ENCODE peak calls at places on chromosome 11, in nine cellular contexts. One of them, this sample, is unnamed.

GRCh38 chr11:113137735-113138529 is 176.5 kb upstream of the TTC12 start:
- DNase-seq in mucosa of descending colon: no peak
- DNase-seq in tibial artery: no peak
- DNase-seq in lower lobe of right lung: no peak
- DNase-seq in astrocyte of the cerebellum: no peak
- DNase-seq in cardiac muscle cell: no peak
- DNase-seq in transverse colon: no peak
- DNase-seq in adrenal gland: no peak
- DNase-seq in A549: no peak
- DNase-seq in this sample: no peak

GRCh38 chr11:74694536-74694935 is 36.7 kb downstream of the CHRDL2 start:
- DNase-seq in mucosa of descending colon: no peak
- DNase-seq in tibial artery: no peak
- DNase-seq in lower lobe of right lung: no peak
- DNase-seq in astrocyte of the cerebellum: no peak
- DNase-seq in cardiac muscle cell: no peak
- DNase-seq in transverse colon: no peak
- DNase-seq in adrenal gland: no peak
- DNase-seq in A549: no peak
- DNase-seq in this sample: no peak

GRCh38 chr11:47105974-47106373 is 70.7 kb downstream of the ARFGAP2 start:
- DNase-seq in mucosa of descending colon: peak; percentile 81
- DNase-seq in tibial artery: no peak
- DNase-seq in lower lobe of right lung: no peak
- DNase-seq in astrocyte of the cerebellum: no peak
- DNase-seq in cardiac muscle cell: no peak
- DNase-seq in transverse colon: peak; percentile 71
- DNase-seq in adrenal gland: no peak
- DNase-seq in A549: no peak
- DNase-seq in this sample: no peak

GRCh38 chr11:75849917-75850316 is 34.9 kb downstream of the UVRAG start:
- DNase-seq in mucosa of descending colon: no peak
- DNase-seq in tibial artery: no peak
- DNase-seq in lower lobe of right lung: no peak
- DNase-seq in astrocyte of the cerebellum: no peak
- DNase-seq in cardiac muscle cell: no peak
- DNase-seq in transverse colon: no peak
- DNase-seq in adrenal gland: no peak
- DNase-seq in A549: peak; percentile 11
- DNase-seq in this sample: no peak

GRCh38 chr11:123316003-123316402 is 114.1 kb upstream of the GRAMD1B start:
- DNase-seq in mucosa of descending colon: no peak
- DNase-seq in tibial artery: no peak
- DNase-seq in lower lobe of right lung: no peak
- DNase-seq in astrocyte of the cerebellum: no peak
- DNase-seq in cardiac muscle cell: peak; percentile 76
- DNase-seq in transverse colon: no peak
- DNase-seq in adrenal gland: no peak
- DNase-seq in A549: no peak
- DNase-seq in this sample: no peak

GRCh38 chr11:16902979-16903378 is 111.2 kb downstream of the PLEKHA7 start:
- DNase-seq in mucosa of descending colon: no peak
- DNase-seq in tibial artery: no peak
- DNase-seq in lower lobe of right lung: no peak
- DNase-seq in astrocyte of the cerebellum: no peak
- DNase-seq in cardiac muscle cell: no peak
- DNase-seq in transverse colon: no peak
- DNase-seq in adrenal gland: no peak
- DNase-seq in A549: no peak
- DNase-seq in this sample: no peak

GRCh38 chr11:68009391-68010000 is 631 bp upstream of the ALDH3B1 start:
- DNase-seq in mucosa of descending colon: peak; percentile 51
- DNase-seq in tibial artery: no peak
- DNase-seq in lower lobe of right lung: no peak
- DNase-seq in astrocyte of the cerebellum: no peak
- DNase-seq in cardiac muscle cell: peak; percentile 61
- DNase-seq in transverse colon: no peak
- DNase-seq in adrenal gland: peak; percentile 58
- DNase-seq in A549: peak; percentile 76
- DNase-seq in this sample: no peak

GRCh38 chr11:128467610-128468041 is 119.7 kb downstream of the ETS1 start:
- DNase-seq in mucosa of descending colon: no peak
- DNase-seq in tibial artery: peak; percentile 68
- DNase-seq in lower lobe of right lung: no peak
- DNase-seq in astrocyte of the cerebellum: peak; percentile 80
- DNase-seq in cardiac muscle cell: peak; percentile 78
- DNase-seq in transverse colon: no peak
- DNase-seq in adrenal gland: no peak
- DNase-seq in A549: peak; percentile 75
- DNase-seq in this sample: no peak

GRCh38 chr11:68381716-68382115 is 69.3 kb downstream of the LRP5 start:
- DNase-seq in mucosa of descending colon: no peak
- DNase-seq in tibial artery: no peak
- DNase-seq in lower lobe of right lung: no peak
- DNase-seq in astrocyte of the cerebellum: no peak
- DNase-seq in cardiac muscle cell: no peak
- DNase-seq in transverse colon: no peak
- DNase-seq in adrenal gland: peak; percentile 49
- DNase-seq in A549: no peak
- DNase-seq in this sample: no peak

GRCh38 chr11:18012314-18012905 is 437 bp downstream of the SERGEF start:
- DNase-seq in mucosa of descending colon: peak; percentile 30
- DNase-seq in tibial artery: peak; percentile 22
- DNase-seq in lower lobe of right lung: peak; percentile 50
- DNase-seq in astrocyte of the cerebellum: no peak
- DNase-seq in cardiac muscle cell: peak; percentile 14
- DNase-seq in transverse colon: peak; percentile 23
- DNase-seq in adrenal gland: peak; percentile 29
- DNase-seq in A549: peak; percentile 20
- DNase-seq in this sample: no peak

GRCh38 chr11:114964676-114965214 is 286.4 kb downstream of the NXPE2 start:
- DNase-seq in mucosa of descending colon: no peak
- DNase-seq in tibial artery: no peak
- DNase-seq in lower lobe of right lung: no peak
- DNase-seq in astrocyte of the cerebellum: no peak
- DNase-seq in cardiac muscle cell: no peak
- DNase-seq in transverse colon: no peak
- DNase-seq in adrenal gland: no peak
- DNase-seq in A549: no peak
- DNase-seq in this sample: no peak

GRCh38 chr11:71525938-71526495 is 1.1 kb upstream of the KRTAP5-7 start:
- DNase-seq in mucosa of descending colon: peak; percentile 5
- DNase-seq in tibial artery: no peak
- DNase-seq in lower lobe of right lung: no peak
- DNase-seq in astrocyte of the cerebellum: no peak
- DNase-seq in cardiac muscle cell: no peak
- DNase-seq in transverse colon: no peak
- DNase-seq in adrenal gland: no peak
- DNase-seq in A549: no peak
- DNase-seq in this sample: no peak

GRCh38 chr11:119479685-119480275 is 56.8 kb upstream of the THY1 start:
- DNase-seq in mucosa of descending colon: no peak
- DNase-seq in tibial artery: peak; percentile 11
- DNase-seq in lower lobe of right lung: no peak
- DNase-seq in astrocyte of the cerebellum: peak; percentile 31
- DNase-seq in cardiac muscle cell: peak; percentile 67
- DNase-seq in transverse colon: no peak
- DNase-seq in adrenal gland: peak; percentile 4
- DNase-seq in A549: peak; percentile 69
- DNase-seq in this sample: no peak
- TF ChIP-seq CTCF in mucosa of descending colon: no peak
- TF ChIP-seq CTCF in tibial artery: no peak
- TF ChIP-seq CTCF in lower lobe of right lung: peak; percentile 16
- TF ChIP-seq CTCF in astrocyte of the cerebellum: peak; percentile 81
- TF ChIP-seq CTCF in cardiac muscle cell: peak; percentile 74
- TF ChIP-seq CTCF in transverse colon: no peak
- TF ChIP-seq CTCF in adrenal gland: peak; percentile 25
- TF ChIP-seq CTCF in A549: peak; percentile 45
- TF ChIP-seq CTCF in this sample: peak; percentile 40

DNA sequence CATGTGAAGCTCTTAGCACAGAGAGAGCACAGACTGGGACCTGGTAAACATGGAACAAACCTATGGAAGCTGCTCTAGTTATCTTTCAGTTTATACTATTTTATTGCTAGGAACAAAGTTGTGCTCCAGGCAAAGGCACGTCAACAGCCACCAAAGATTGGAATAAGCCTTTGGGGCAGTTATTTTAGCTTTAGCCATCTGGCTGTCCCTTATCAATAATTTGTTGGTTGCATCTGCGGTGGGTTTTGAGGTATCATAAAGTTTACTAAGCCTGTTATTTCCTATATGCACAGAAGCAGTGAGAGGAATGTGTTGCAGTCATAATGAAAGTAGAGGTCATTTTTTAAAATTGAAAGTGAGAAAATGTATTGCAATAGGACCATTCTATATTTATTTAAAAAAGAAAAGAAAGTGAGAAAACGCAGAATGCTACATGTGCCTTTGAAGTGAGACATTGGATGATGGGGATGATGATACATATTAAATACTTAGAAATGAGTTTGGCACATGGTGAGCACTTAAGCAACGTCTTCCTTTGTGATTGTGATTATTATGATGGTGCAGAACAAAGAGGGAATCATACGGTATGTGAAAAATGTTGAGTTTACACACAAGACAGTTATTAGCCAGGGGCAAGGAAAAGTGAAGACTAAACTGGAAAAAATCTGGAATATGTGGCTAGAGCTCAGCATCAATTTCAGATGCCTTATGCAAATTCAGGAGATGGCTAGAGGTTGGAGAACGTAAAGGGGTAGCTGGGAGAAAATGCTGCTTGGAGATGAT is 58.3 kb downstream of the PRR5L start:
- DNase-seq in mucosa of descending colon: no peak
- DNase-seq in tibial artery: no peak
- DNase-seq in lower lobe of right lung: no peak
- DNase-seq in astrocyte of the cerebellum: peak; percentile 73
- DNase-seq in cardiac muscle cell: peak; percentile 69
- DNase-seq in transverse colon: no peak
- DNase-seq in adrenal gland: no peak
- DNase-seq in A549: no peak
- DNase-seq in this sample: no peak
- H3K4me3 ChIP-seq in mucosa of descending colon: no peak overlapping the region
- H3K4me3 ChIP-seq in tibial artery: no peak overlapping the region
- H3K4me3 ChIP-seq in lower lobe of right lung: no peak overlapping the region
- H3K4me3 ChIP-seq in astrocyte of the cerebellum: no peak overlapping the region
- H3K4me3 ChIP-seq in cardiac muscle cell: no peak overlapping the region
- H3K4me3 ChIP-seq in transverse colon: no peak overlapping the region
- H3K4me3 ChIP-seq in adrenal gland: no peak overlapping the region
- H3K4me3 ChIP-seq in A549: no peak overlapping the region
- H3K4me3 ChIP-seq in this sample: no peak overlapping the region

GRCh38 chr11:1896895-1897294 is 5.2 kb upstream of the PRR33 start:
- DNase-seq in mucosa of descending colon: no peak
- DNase-seq in tibial artery: no peak
- DNase-seq in lower lobe of right lung: no peak
- DNase-seq in astrocyte of the cerebellum: no peak
- DNase-seq in cardiac muscle cell: no peak
- DNase-seq in transverse colon: no peak
- DNase-seq in adrenal gland: no peak
- DNase-seq in A549: no peak
- DNase-seq in this sample: no peak
- TF ChIP-seq CTCF in mucosa of descending colon: no peak
- TF ChIP-seq CTCF in tibial artery: no peak
- TF ChIP-seq CTCF in lower lobe of right lung: no peak
- TF ChIP-seq CTCF in astrocyte of the cerebellum: no peak
- TF ChIP-seq CTCF in cardiac muscle cell: no peak
- TF ChIP-seq CTCF in transverse colon: no peak
- TF ChIP-seq CTCF in adrenal gland: no peak
- TF ChIP-seq CTCF in A549: no peak
- TF ChIP-seq CTCF in this sample: no peak

DNA sequence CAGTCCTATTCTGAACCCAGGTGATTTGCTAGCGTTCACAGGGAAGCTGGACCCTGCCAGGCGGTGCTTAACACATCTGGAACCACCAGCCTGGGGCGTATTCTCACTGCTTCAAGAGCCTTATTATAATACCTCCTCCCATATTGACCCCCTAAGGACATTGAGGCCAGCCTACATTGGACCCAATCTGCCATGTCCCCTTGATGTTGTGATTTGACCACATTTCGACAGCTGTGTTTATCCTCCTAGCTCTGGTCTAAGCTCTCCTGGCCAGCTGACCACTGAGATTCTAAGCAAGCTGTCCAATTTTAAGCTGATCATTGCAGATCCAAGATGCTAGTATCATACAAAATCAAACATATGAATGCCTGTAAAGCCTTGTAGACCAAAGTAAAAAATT is 148.1 kb upstream of the BLID start:
- DNase-seq in mucosa of descending colon: no peak
- DNase-seq in tibial artery: no peak
- DNase-seq in lower lobe of right lung: no peak
- DNase-seq in astrocyte of the cerebellum: no peak
- DNase-seq in cardiac muscle cell: no peak
- DNase-seq in transverse colon: no peak
- DNase-seq in adrenal gland: no peak
- DNase-seq in A549: no peak
- DNase-seq in this sample: no peak
- H3K4me3 ChIP-seq in mucosa of descending colon: no peak overlapping the region
- H3K4me3 ChIP-seq in tibial artery: no peak overlapping the region
- H3K4me3 ChIP-seq in lower lobe of right lung: no peak overlapping the region
- H3K4me3 ChIP-seq in astrocyte of the cerebellum: no peak overlapping the region
- H3K4me3 ChIP-seq in cardiac muscle cell: no peak overlapping the region
- H3K4me3 ChIP-seq in transverse colon: no peak overlapping the region
- H3K4me3 ChIP-seq in adrenal gland: no peak overlapping the region
- H3K4me3 ChIP-seq in A549: no peak overlapping the region
- H3K4me3 ChIP-seq in this sample: no peak overlapping the region

GRCh38 chr11:79440451-79441158 is at the start of gene TENM4:
- DNase-seq in mucosa of descending colon: peak; percentile 34
- DNase-seq in tibial artery: peak; percentile 64
- DNase-seq in lower lobe of right lung: peak; percentile 60
- DNase-seq in astrocyte of the cerebellum: peak; percentile 73
- DNase-seq in cardiac muscle cell: peak; percentile 73
- DNase-seq in transverse colon: peak; percentile 35
- DNase-seq in adrenal gland: peak; percentile 83
- DNase-seq in A549: peak; percentile 28
- DNase-seq in this sample: no peak

GRCh38 chr11:79438631-79439429 is 2.0 kb downstream of the TENM4 start:
- DNase-seq in mucosa of descending colon: peak; percentile 17
- DNase-seq in tibial artery: peak; percentile 41
- DNase-seq in lower lobe of right lung: no peak
- DNase-seq in astrocyte of the cerebellum: no peak
- DNase-seq in cardiac muscle cell: peak; percentile 16
- DNase-seq in transverse colon: peak; percentile 18
- DNase-seq in adrenal gland: peak; percentile 49
- DNase-seq in A549: no peak
- DNase-seq in this sample: no peak

GRCh38 chr11:79441159-79441875 is 487 bp upstream of the TENM4 start:
- DNase-seq in mucosa of descending colon: no peak
- DNase-seq in tibial artery: no peak
- DNase-seq in lower lobe of right lung: no peak
- DNase-seq in astrocyte of the cerebellum: no peak
- DNase-seq in cardiac muscle cell: no peak
- DNase-seq in transverse colon: no peak
- DNase-seq in adrenal gland: peak; percentile 12
- DNase-seq in A549: no peak
- DNase-seq in this sample: no peak

GRCh38 chr11:79439430-79439892 is 1.4 kb downstream of the TENM4 start:
- DNase-seq in mucosa of descending colon: no peak
- DNase-seq in tibial artery: no peak
- DNase-seq in lower lobe of right lung: no peak
- DNase-seq in astrocyte of the cerebellum: no peak
- DNase-seq in cardiac muscle cell: peak; percentile 8
- DNase-seq in transverse colon: no peak
- DNase-seq in adrenal gland: peak; percentile 30
- DNase-seq in A549: no peak
- DNase-seq in this sample: no peak

GRCh38 chr11:79439893-79440450 is 858 bp downstream of the TENM4 start:
- DNase-seq in mucosa of descending colon: peak; percentile 3
- DNase-seq in tibial artery: peak; percentile 24
- DNase-seq in lower lobe of right lung: peak; percentile 44
- DNase-seq in astrocyte of the cerebellum: no peak
- DNase-seq in cardiac muscle cell: no peak
- DNase-seq in transverse colon: no peak
- DNase-seq in adrenal gland: peak; percentile 38
- DNase-seq in A549: no peak
- DNase-seq in this sample: no peak
- TF ChIP-seq CTCF in mucosa of descending colon: no peak
- TF ChIP-seq CTCF in tibial artery: no peak
- TF ChIP-seq CTCF in lower lobe of right lung: no peak
- TF ChIP-seq CTCF in astrocyte of the cerebellum: no peak
- TF ChIP-seq CTCF in cardiac muscle cell: no peak
- TF ChIP-seq CTCF in transverse colon: no peak
- TF ChIP-seq CTCF in adrenal gland: no peak
- TF ChIP-seq CTCF in A549: no peak
- TF ChIP-seq CTCF in this sample: no peak

This sample was measured in LNCaP clone FGC.